ENCODE peak calls at places on chromosome 19, in ten cellular contexts. S is cerebellum, G is NCI-H1417 treated with DMSO at 0.1 percent for 48 hours, B is activated T-cell treated with anti-CD3 and anti-CD28 coated beads for 24 hours, X is NCI-H1105, I is NCI-H82, Y is mucosa of descending colon, E is fibroblast of lung, M is head of caudate nucleus, K is ovary. H is an unnamed sample.

GRCh38 chr19:2491130-2491801 is 15.3 kb downstream of the GADD45B start:
- DNase-seq in X (peak; percentile 94), K (no peak), B (no peak), M (no peak), S (no peak), G (peak; percentile 38), I (no peak), Y (peak; percentile 97), E (peak; percentile 70), H (peak; percentile 25)

GRCh38 chr19:2503521-2504109 is 27.7 kb downstream of the GADD45B start:
- DNase-seq in Y (no peak), I (no peak), X (no peak), K (no peak), S (no peak), E (peak; percentile 77), G (no peak), M (no peak), B (peak; percentile 62), H (no peak)

GRCh38 chr19:17332677-17333581 is 1.7 kb downstream of the ANO8 start:
- DNase-seq in B (no peak), K (no peak), G (no peak), M (no peak), S (peak; percentile 43), I (peak; percentile 93), X (no peak), Y (no peak), E (peak; percentile 52), H (peak; percentile 64)

GRCh38 chr19:16582486-16583261 is 10.5 kb upstream of the SLC35E1 start:
- DNase-seq in Y (no peak), I (no peak), E (no peak), K (no peak), S (no peak), G (no peak), X (no peak), B (no peak), M (no peak), H (no peak)

GRCh38 chr19:14061751-14062557 is at the start of gene PALM3:
- DNase-seq in Y (no peak), E (no peak), B (no peak), M (no peak), X (no peak), S (no peak), K (no peak), I (no peak), G (no peak), H (no peak)

GRCh38 chr19:41478171-41478570 is 35.2 kb downstream of the ERICH4 start:
- DNase-seq in I (no peak), G (no peak), Y (no peak), K (no peak), E (no peak), S (no peak), B (no peak), X (no peak), M (no peak), H (no peak)

GRCh38 chr19:7888145-7888825 is at the start of gene LRRC8E:
- DNase-seq in X (no peak), B (peak; percentile 30), S (no peak), E (peak; percentile 44), I (peak; percentile 59), Y (peak; percentile 70), M (no peak), G (no peak), K (no peak), H (no peak)

GRCh38 chr19:34209726-34210125 is 37.4 kb downstream of the LSM14A start:
- DNase-seq in M (no peak), Y (no peak), K (no peak), E (no peak), B (no peak), G (no peak), S (no peak), I (no peak), X (no peak), H (no peak)

GRCh38 chr19:41702208-41702651 is 6.2 kb upstream of the CEACAM5 start:
- DNase-seq in Y (no peak), X (no peak), M (no peak), E (no peak), G (no peak), I (no peak), B (no peak), S (no peak), K (no peak), H (no peak)

GRCh38 chr19:44582581-44583265 is 30.6 kb upstream of the IGSF23 start:
- DNase-seq in G (no peak), E (peak; percentile 28), Y (peak; percentile 59), M (no peak), K (no peak), X (no peak), S (no peak), I (peak; percentile 23), B (no peak), H (no peak)

GRCh38 chr19:1324792-1325567 is 39.3 kb downstream of the EFNA2 start:
- DNase-seq in X (peak; percentile 49), I (peak; percentile 24), S (peak; percentile 76), Y (peak; percentile 48), K (peak; percentile 72), E (peak; percentile 86), G (peak; percentile 34), B (peak; percentile 14), M (peak; percentile 71), H (no peak)

GRCh38 chr19:5843295-5843927 is 3.9 kb upstream of the FUT6 start:
- DNase-seq in S (no peak), E (no peak), M (no peak), X (no peak), Y (no peak), K (no peak), G (no peak), B (no peak), I (no peak), H (no peak)

GRCh38 chr19:3142292-3142670 is 6.4 kb downstream of the GNA15 start:
- DNase-seq in M (no peak), Y (no peak), I (no peak), X (no peak), B (no peak), S (no peak), E (peak; percentile 77), K (peak; percentile 59), G (no peak), H (no peak)

GRCh38 chr19:19659646-19660245 is 3.7 kb downstream of the ATP13A1 start:
- DNase-seq in S (no peak), K (no peak), Y (no peak), X (no peak), I (no peak), B (no peak), E (no peak), G (no peak), M (no peak), H (no peak)

GRCh38 chr19:29655648-29656335 is 9.5 kb upstream of the PLEKHF1 start:
- DNase-seq in G (no peak), K (no peak), Y (no peak), M (no peak), S (no peak), X (no peak), E (no peak), B (no peak), I (no peak), H (no peak)

GRCh38 chr19:42023121-42023942 is 29.3 kb upstream of the ATP1A3 start:
- DNase-seq in Y (peak; percentile 35), M (no peak), B (no peak), E (peak; percentile 9), I (peak; percentile 82), X (no peak), K (no peak), S (no peak), G (no peak), H (no peak)

GRCh38 chr19:8489591-8490394 is 12.6 kb downstream of the PRAM1 start:
- DNase-seq in M (no peak), S (no peak), X (peak; percentile 51), B (no peak), Y (no peak), K (no peak), G (no peak), I (no peak), E (no peak), H (no peak)

GRCh38 chr19:39363909-39364457 is 21.8 kb downstream of the SAMD4B start:
- DNase-seq in I (no peak), X (no peak), Y (no peak), K (no peak), S (no peak), G (no peak), E (peak; percentile 67), B (no peak), M (peak; percentile 81), H (no peak)

GRCh38 chr19:35641515-35642151 is at the start of gene ETV2:
- DNase-seq in X (no peak), S (no peak), G (no peak), M (no peak), Y (peak; percentile 21), I (peak; percentile 38), E (peak; percentile 13), K (peak; percentile 48), B (peak; percentile 22), H (no peak)

GRCh38 chr19:13024126-13024957 is 29.1 kb downstream of the NFIX start:
- DNase-seq in Y (peak; percentile 37), E (no peak), M (no peak), G (no peak), K (no peak), I (peak; percentile 20), B (no peak), S (no peak), X (peak; percentile 39), H (no peak)

GRCh38 chr19:10861118-10861651 is 10.2 kb upstream of the CARM1 start:
- DNase-seq in B (peak; percentile 13), E (no peak), M (no peak), X (no peak), G (no peak), K (no peak), S (no peak), I (peak; percentile 51), Y (peak; percentile 49), H (no peak)

GRCh38 chr19:1286451-1286858 is 782 bp downstream of the EFNA2 start:
- DNase-seq in G (no peak), B (no peak), X (no peak), Y (no peak), M (no peak), K (no peak), I (no peak), S (no peak), E (no peak), H (no peak)

GRCh38 chr19:33752018-33752790 is 44.5 kb upstream of the KCTD15 start:
- DNase-seq in M (peak; percentile 52), E (no peak), I (peak; percentile 53), G (no peak), B (no peak), K (no peak), S (no peak), Y (no peak), X (no peak), H (no peak)

GRCh38 chr19:50167314-50167721 is 4.2 kb upstream of the IZUMO2 start:
- DNase-seq in G (no peak), M (no peak), I (no peak), X (peak; percentile 28), B (no peak), E (no peak), S (no peak), Y (peak; percentile 80), K (no peak), H (no peak)

GRCh38 chr19:42140125-42140754 is 8.0 kb upstream of the POU2F2 start:
- DNase-seq in M (peak; percentile 43), K (peak; percentile 24), E (peak; percentile 71), S (no peak), B (no peak), Y (peak; percentile 69), I (no peak), G (no peak), X (no peak), H (no peak)

GRCh38 chr19:4596033-4596904 is 36.8 kb upstream of the SEMA6B start:
- DNase-seq in M (no peak), B (no peak), K (no peak), Y (no peak), G (no peak), I (peak; percentile 70), S (no peak), X (no peak), E (no peak), H (no peak)

GRCh38 chr19:5237939-5238480 is 102.6 kb downstream of the PTPRS start:
- DNase-seq in E (no peak), I (no peak), X (no peak), M (no peak), B (no peak), K (no peak), G (no peak), S (no peak), Y (no peak), H (no peak)

GRCh38 chr19:54247106-54247930 is 4.7 kb upstream of the LILRA6 start:
- DNase-seq in S (no peak), B (no peak), X (no peak), Y (no peak), E (no peak), I (no peak), K (no peak), G (no peak), M (no peak), H (no peak)